ENCODE peak calls at places on chromosomes 1 and 21, in ten cellular contexts. Y is pancreas, X is tibial artery, D is BJ, T is HFFc6, H is lower lobe of right lung, B is dorsolateral prefrontal cortex, O is GM20000, J is PC-9, M is psoas muscle. C is an unnamed sample.

GRCh38 chr1:21324368-21325137 is 34.3 kb upstream of the ECE1 start:
- DNase-seq in B (peak), X (peak), H (peak), M (peak), T (peak), Y (peak), D (peak), J (peak), O (peak), C (no peak)

GRCh38 chr1:23116216-23116836 is 52.3 kb downstream of the LUZP1 start:
- DNase-seq in X (no peak), H (no peak), T (no peak), Y (no peak), J (no peak), B (no peak), M (no peak), O (no peak), D (no peak), C (no peak)

GRCh38 chr1:206419250-206419649 is 51.0 kb upstream of the IKBKE start:
- DNase-seq in X (no peak), J (peak), M (no peak), T (peak), O (no peak), Y (no peak), H (no peak), B (no peak), D (no peak), C (no peak)

GRCh38 chr1:209755926-209756607 is at the start of gene TRAF3IP3:
- DNase-seq in D (no peak), B (no peak), T (no peak), X (no peak), H (peak), M (no peak), Y (peak), O (peak), J (no peak), C (no peak)

GRCh38 chr1:242585616-242586354 is 61.3 kb upstream of the PLD5 start:
- DNase-seq in M (no peak), J (no peak), D (no peak), X (no peak), H (no peak), T (no peak), Y (no peak), B (no peak), O (no peak), C (no peak)

GRCh38 chr21:32253215-32253641 is 25.6 kb downstream of the MIS18A start:
- DNase-seq in M (peak), H (no peak), O (no peak), X (no peak), D (no peak), J (no peak), B (no peak), Y (no peak), T (peak), C (no peak)

GRCh38 chr1:1442069-1442770 is 6.7 kb downstream of the VWA1 start:
- DNase-seq in X (peak), B (no peak), D (no peak), J (no peak), M (peak), T (no peak), Y (peak), O (no peak), H (no peak), C (no peak)

GRCh38 chr21:40120944-40121575 is 253.8 kb downstream of the PCP4 start:
- DNase-seq in H (no peak), O (no peak), X (no peak), Y (no peak), B (no peak), D (no peak), J (no peak), M (no peak), T (peak), C (no peak)

GRCh38 chr1:48017716-48018115 is 20.5 kb upstream of the TRABD2B start:
- DNase-seq in J (no peak), B (no peak), X (no peak), T (no peak), Y (no peak), H (no peak), O (no peak), D (no peak), M (no peak), C (no peak)

GRCh38 chr1:26603856-26604255 is 74.3 kb downstream of the RPS6KA1 start:
- DNase-seq in H (no peak), O (no peak), D (no peak), J (no peak), Y (no peak), T (no peak), X (no peak), B (no peak), M (no peak), C (no peak)

GRCh38 chr1:5615076-5615475 is 377.1 kb downstream of the NPHP4 start:
- DNase-seq in Y (no peak), J (no peak), H (no peak), D (no peak), O (no peak), X (no peak), B (no peak), T (no peak), M (no peak), C (no peak)

GRCh38 chr1:201870397-201870796 is 18.3 kb upstream of the SHISA4 start:
- DNase-seq in M (no peak), H (no peak), D (no peak), Y (no peak), X (no peak), O (no peak), B (no peak), J (no peak), T (peak), C (no peak)

GRCh38 chr1:184255560-184255959 is 131.3 kb upstream of the C1orf21 start:
- DNase-seq in J (no peak), X (no peak), D (no peak), T (no peak), H (no peak), O (no peak), B (no peak), M (no peak), Y (no peak), C (no peak)

GRCh38 chr1:70396607-70397006 is 14.5 kb upstream of the CTH start:
- DNase-seq in D (no peak), M (no peak), T (no peak), X (no peak), Y (no peak), O (no peak), J (no peak), H (no peak), B (no peak), C (no peak)

GRCh38 chr21:38505654-38506523 is 7.6 kb upstream of the ERG start:
- DNase-seq in J (peak), H (no peak), B (no peak), Y (no peak), D (no peak), M (no peak), X (no peak), O (peak), T (peak), C (peak)

GRCh38 chr1:125065821-125066180 is 3881.0 kb downstream of the SRGAP2C start:
- DNase-seq in X (no peak), M (no peak), D (no peak), B (peak), O (no peak), J (no peak), H (no peak), Y (no peak), T (no peak), C (no peak)

GRCh38 chr1:24294757-24295371 is 24.3 kb upstream of the GRHL3 start:
- DNase-seq in B (no peak), J (peak), Y (no peak), M (peak), D (peak), X (peak), T (peak), H (peak), O (no peak), C (no peak)

GRCh38 chr1:109821221-109821669 is 57.5 kb upstream of the EPS8L3 start:
- DNase-seq in J (peak), B (no peak), M (peak), Y (peak), D (peak), O (no peak), X (peak), T (peak), H (peak), C (no peak)

GRCh38 chr1:79131626-79132025 is 125.1 kb upstream of the ADGRL4 start:
- DNase-seq in O (no peak), H (no peak), Y (no peak), J (no peak), D (no peak), B (no peak), T (no peak), M (no peak), X (no peak), C (no peak)

GRCh38 chr1:155307247-155307740 is 1.4 kb upstream of the FDPS start:
- DNase-seq in X (no peak), J (no peak), T (peak), Y (no peak), O (no peak), B (no peak), D (no peak), H (no peak), M (no peak), C (no peak)

GRCh38 chr1:207850621-207851407 is 60.1 kb downstream of the CD34 start:
- DNase-seq in M (no peak), H (no peak), D (no peak), X (no peak), J (no peak), B (no peak), T (no peak), O (no peak), Y (no peak), C (no peak)

GRCh38 chr1:85406887-85407593 is 57.9 kb downstream of the DDAH1 start:
- DNase-seq in D (peak), X (no peak), Y (peak), J (peak), H (no peak), O (no peak), B (no peak), M (no peak), T (peak), C (no peak)

GRCh38 chr1:205013683-205014367 is 29.2 kb upstream of the CNTN2 start:
- DNase-seq in X (no peak), M (no peak), Y (no peak), B (no peak), T (no peak), D (no peak), H (no peak), J (peak), O (no peak), C (no peak)

GRCh38 chr1:179121159-179121938 is 39.5 kb downstream of the TOR3A start:
- DNase-seq in T (peak), D (no peak), J (peak), Y (peak), O (peak), X (no peak), M (no peak), H (no peak), B (no peak), C (no peak)

GRCh38 chr21:16070207-16070651 is 340.4 kb downstream of the USP25 start:
- DNase-seq in D (no peak), H (no peak), O (no peak), T (peak), B (peak), J (no peak), Y (no peak), X (no peak), M (no peak), C (no peak)
- TF ChIP-seq CTCF in D (peak), H (no peak), O (no peak), T (peak), B (no peak), J (no peak), Y (no peak), X (no peak), M (no peak), C (no peak)

GRCh38 chr1:170126691-170127090 is 19.1 kb upstream of the NTMT2 start:
- DNase-seq in B (no peak), Y (no peak), J (no peak), D (peak), H (no peak), X (no peak), M (no peak), O (peak), T (peak), C (no peak)
- TF ChIP-seq CTCF in B (no peak), Y (no peak), J (no peak), D (peak), H (no peak), X (no peak), M (no peak), O (no peak), T (no peak), C (no peak)

GRCh38 chr1:105138445-105138821 is 1388.7 kb downstream of the AMY1C start:
- DNase-seq in Y (no peak), B (no peak), D (no peak), M (no peak), J (no peak), X (no peak), T (no peak), O (no peak), H (no peak), C (no peak)
- TF ChIP-seq CTCF in Y (no peak), B (no peak), D (no peak), M (no peak), J (no peak), X (no peak), T (no peak), O (no peak), H (no peak), C (no peak)

DNA sequence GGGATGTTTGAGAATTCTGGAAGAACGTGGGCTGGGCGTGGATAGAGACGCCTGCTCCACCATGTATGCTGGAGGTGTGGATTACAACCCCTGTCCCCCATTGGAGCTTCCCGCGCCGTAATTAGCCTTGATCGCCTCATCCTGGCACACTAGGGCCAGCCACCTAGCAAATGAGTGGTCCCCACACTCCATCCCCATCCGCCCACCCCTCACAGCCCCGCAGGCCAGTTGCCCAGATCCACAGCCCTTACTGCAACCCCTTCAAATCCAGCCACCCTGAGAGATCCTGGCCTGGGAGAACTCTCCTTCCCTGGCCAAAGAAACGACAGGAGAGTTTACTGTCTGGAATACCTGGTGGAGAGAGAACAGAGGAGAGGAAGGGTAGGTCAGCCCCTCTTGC is 375 bp upstream of the GJA4 start:
- DNase-seq in M (no peak), H (no peak), T (no peak), Y (no peak), X (no peak), O (no peak), B (no peak), D (no peak), J (no peak), C (no peak)
- TF ChIP-seq CTCF in M (no peak), H (no peak), T (no peak), Y (no peak), X (no peak), O (no peak), B (no peak), D (no peak), J (no peak), C (no peak)

GRCh38 chr1:31785020-31785946 is 21.1 kb upstream of the ADGRB2 start:
- DNase-seq in Y (no peak), T (no peak), X (peak), H (peak), B (no peak), O (no peak), M (no peak), J (no peak), D (no peak), C (no peak)
- TF ChIP-seq CTCF in Y (no peak), T (no peak), X (no peak), H (no peak), B (no peak), O (no peak), M (no peak), J (no peak), D (no peak), C (no peak)

GRCh38 chr1:197615693-197616011 is 159.6 kb downstream of the DENND1B start:
- DNase-seq in O (no peak), H (no peak), D (no peak), X (no peak), M (no peak), B (no peak), T (no peak), Y (no peak), J (no peak), C (no peak)

GRCh38 chr1:197618065-197618464 is 157.2 kb downstream of the DENND1B start:
- DNase-seq in O (no peak), Y (no peak), X (no peak), H (no peak), B (no peak), D (no peak), J (no peak), T (no peak), M (no peak), C (no peak)

GRCh38 chr1:197619008-197619640 is 156.2 kb downstream of the DENND1B start:
- DNase-seq in J (no peak), X (no peak), B (no peak), O (no peak), H (no peak), T (peak), M (no peak), D (peak), Y (no peak), C (no peak)

GRCh38 chr1:197620660-197621273 is 154.5 kb downstream of the DENND1B start:
- DNase-seq in O (no peak), M (no peak), X (no peak), H (no peak), T (no peak), Y (no peak), B (no peak), J (no peak), D (no peak), C (no peak)

GRCh38 chr1:197614916-197615692 is 160.2 kb downstream of the DENND1B start:
- DNase-seq in O (no peak), H (no peak), B (no peak), T (peak), X (no peak), J (peak), D (peak), M (no peak), Y (no peak), C (peak)
- TF ChIP-seq CTCF in O (peak), H (peak), B (peak), T (peak), X (no peak), J (peak), D (peak), M (peak), Y (peak), C (peak)

GRCh38 chr1:7375781-7376660 is 395.1 kb upstream of the VAMP3 start:
- DNase-seq in J (no peak), D (no peak), T (no peak), H (no peak), Y (no peak), M (no peak), O (no peak), X (peak), B (no peak), C (no peak)

GRCh38 chr1:7379445-7379971 is 391.6 kb upstream of the VAMP3 start:
- DNase-seq in J (no peak), H (no peak), T (peak), X (peak), Y (no peak), B (no peak), D (peak), O (no peak), M (no peak), C (peak)

GRCh38 chr1:7376676-7377075 is 394.4 kb upstream of the VAMP3 start:
- DNase-seq in J (no peak), Y (no peak), O (no peak), X (no peak), H (no peak), D (no peak), B (no peak), T (no peak), M (no peak), C (no peak)

GRCh38 chr1:7380712-7381111 is 390.4 kb upstream of the VAMP3 start:
- DNase-seq in B (no peak), M (no peak), D (no peak), T (no peak), J (no peak), H (no peak), X (no peak), Y (no peak), O (no peak), C (no peak)

DNA sequence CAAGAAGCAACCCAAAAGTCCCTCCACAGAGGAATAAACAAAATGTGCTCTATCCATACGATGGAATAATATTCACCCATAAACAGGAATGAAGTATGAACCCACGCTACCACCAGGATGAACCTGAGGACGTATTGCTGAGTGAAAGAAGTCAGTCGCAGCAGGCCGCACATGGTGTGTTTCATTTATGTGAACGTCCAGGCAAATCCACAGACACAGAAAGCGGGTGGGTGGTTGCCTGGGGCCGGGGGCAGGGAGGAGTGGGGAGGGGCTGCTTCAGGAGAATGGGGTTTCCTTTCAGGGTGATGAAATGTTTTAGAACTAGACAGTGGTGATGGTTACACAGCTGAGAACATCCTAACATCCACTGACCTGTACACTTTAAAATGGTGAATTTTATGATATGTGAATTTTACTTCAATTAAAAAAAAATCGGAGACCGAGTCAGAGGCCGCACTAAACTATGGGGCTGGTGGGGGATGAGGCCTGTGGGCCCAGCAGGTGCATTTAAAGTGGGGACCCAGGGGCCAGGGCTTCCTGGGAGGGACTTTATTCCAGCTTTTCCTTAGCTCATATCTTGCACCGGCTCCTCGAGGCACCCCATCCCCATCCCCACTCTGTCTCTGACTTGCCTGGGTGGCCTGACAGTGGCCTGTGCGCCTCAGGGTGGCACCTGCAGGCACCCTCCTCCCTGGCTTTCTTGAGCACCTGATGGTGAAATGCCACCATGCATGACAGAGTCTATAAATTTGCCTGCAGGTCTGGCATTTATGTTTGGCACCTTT is 392.6 kb upstream of the VAMP3 start:
- DNase-seq in M (no peak), Y (no peak), J (no peak), D (no peak), O (no peak), T (no peak), X (peak), H (no peak), B (no peak), C (no peak)
- TF ChIP-seq CTCF in M (no peak), Y (no peak), J (no peak), D (no peak), O (no peak), T (no peak), X (no peak), H (no peak), B (no peak), C (no peak)

C was measured in endothelial cell.